ENCODE peak calls at places on chromosome 17, in five cellular contexts. One of them, this sample, is unnamed.

GRCh38 chr17:83156408-83156807 is 77.0 kb downstream of the METRNL start:
- DNase-seq in heart left ventricle: no peak
- DNase-seq in cardiac muscle cell: no peak
- DNase-seq in mucosa of descending colon: no peak
- DNase-seq in left ventricle myocardium inferior: no peak
- DNase-seq in this sample: no peak

GRCh38 chr17:12958786-12959185 is 59.0 kb downstream of the ELAC2 start:
- DNase-seq in left ventricle myocardium inferior: no peak
- DNase-seq in cardiac muscle cell: no peak
- DNase-seq in heart left ventricle: no peak
- DNase-seq in mucosa of descending colon: no peak
- DNase-seq in this sample: no peak

GRCh38 chr17:68057531-68057952 is 22.0 kb downstream of the KPNA2 start:
- DNase-seq in left ventricle myocardium inferior: no peak
- DNase-seq in cardiac muscle cell: no peak
- DNase-seq in mucosa of descending colon: peak; percentile 50
- DNase-seq in heart left ventricle: no peak
- DNase-seq in this sample: no peak

GRCh38 chr17:43917348-43918025 is 10.2 kb upstream of the MPP2 start:
- DNase-seq in mucosa of descending colon: peak; percentile 76
- DNase-seq in left ventricle myocardium inferior: peak; percentile 43
- DNase-seq in heart left ventricle: peak; percentile 55
- DNase-seq in cardiac muscle cell: peak; percentile 45
- DNase-seq in this sample: no peak

GRCh38 chr17:81325057-81325973 is 30.2 kb upstream of the SLC38A10 start:
- DNase-seq in mucosa of descending colon: no peak
- DNase-seq in left ventricle myocardium inferior: no peak
- DNase-seq in heart left ventricle: no peak
- DNase-seq in cardiac muscle cell: no peak
- DNase-seq in this sample: no peak

GRCh38 chr17:39867084-39867890 is 715 bp upstream of the ZPBP2 start:
- DNase-seq in cardiac muscle cell: no peak
- DNase-seq in left ventricle myocardium inferior: no peak
- DNase-seq in mucosa of descending colon: no peak
- DNase-seq in heart left ventricle: no peak
- DNase-seq in this sample: no peak

GRCh38 chr17:75652934-75653549 is 13.9 kb downstream of the RECQL5 start:
- DNase-seq in mucosa of descending colon: no peak
- DNase-seq in left ventricle myocardium inferior: no peak
- DNase-seq in heart left ventricle: no peak
- DNase-seq in cardiac muscle cell: peak; percentile 55
- DNase-seq in this sample: no peak

GRCh38 chr17:19248923-19249574 is 11.9 kb downstream of the EPN2 start:
- DNase-seq in cardiac muscle cell: no peak
- DNase-seq in left ventricle myocardium inferior: peak; percentile 47
- DNase-seq in mucosa of descending colon: peak; percentile 46
- DNase-seq in heart left ventricle: peak; percentile 77
- DNase-seq in this sample: peak; percentile 42

GRCh38 chr17:19387921-19388521 is 1.0 kb upstream of the MFAP4 start:
- DNase-seq in left ventricle myocardium inferior: no peak
- DNase-seq in mucosa of descending colon: peak; percentile 21
- DNase-seq in cardiac muscle cell: no peak
- DNase-seq in heart left ventricle: no peak
- DNase-seq in this sample: no peak

GRCh38 chr17:45584092-45585036 is 93.8 kb upstream of the PLEKHM1 start:
- DNase-seq in left ventricle myocardium inferior: peak; percentile 26
- DNase-seq in heart left ventricle: peak; percentile 74
- DNase-seq in cardiac muscle cell: peak; percentile 72
- DNase-seq in mucosa of descending colon: peak; percentile 83
- DNase-seq in this sample: peak; percentile 90

GRCh38 chr17:32265192-32265895 is at the start of gene RHBDL3:
- DNase-seq in heart left ventricle: no peak
- DNase-seq in left ventricle myocardium inferior: peak; percentile 43
- DNase-seq in cardiac muscle cell: peak; percentile 38
- DNase-seq in mucosa of descending colon: peak; percentile 49
- DNase-seq in this sample: no peak

GRCh38 chr17:51814521-51814920 is 344.0 kb downstream of the CA10 start:
- DNase-seq in mucosa of descending colon: no peak
- DNase-seq in heart left ventricle: no peak
- DNase-seq in cardiac muscle cell: no peak
- DNase-seq in left ventricle myocardium inferior: no peak
- DNase-seq in this sample: no peak

GRCh38 chr17:16925461-16926060 is 46.4 kb downstream of the TNFRSF13B start:
- DNase-seq in left ventricle myocardium inferior: peak; percentile 9
- DNase-seq in mucosa of descending colon: no peak
- DNase-seq in cardiac muscle cell: no peak
- DNase-seq in heart left ventricle: no peak
- DNase-seq in this sample: peak; percentile 48

GRCh38 chr17:21363776-21364642 is 12.1 kb upstream of the KCNJ12 start:
- DNase-seq in heart left ventricle: no peak
- DNase-seq in left ventricle myocardium inferior: no peak
- DNase-seq in mucosa of descending colon: no peak
- DNase-seq in cardiac muscle cell: no peak
- DNase-seq in this sample: no peak

GRCh38 chr17:80691784-80692183 is 147.1 kb downstream of the RPTOR start:
- DNase-seq in cardiac muscle cell: no peak
- DNase-seq in heart left ventricle: no peak
- DNase-seq in mucosa of descending colon: no peak
- DNase-seq in left ventricle myocardium inferior: no peak
- DNase-seq in this sample: no peak

GRCh38 chr17:19508327-19508867 is 25.3 kb upstream of the SLC47A1 start:
- DNase-seq in heart left ventricle: no peak
- DNase-seq in cardiac muscle cell: no peak
- DNase-seq in left ventricle myocardium inferior: peak; percentile 31
- DNase-seq in mucosa of descending colon: peak; percentile 70
- DNase-seq in this sample: no peak

GRCh38 chr17:48589060-48589830 is 796 bp downstream of the HOXB3 start:
- DNase-seq in cardiac muscle cell: no peak
- DNase-seq in mucosa of descending colon: no peak
- DNase-seq in left ventricle myocardium inferior: no peak
- DNase-seq in heart left ventricle: no peak
- DNase-seq in this sample: no peak

GRCh38 chr17:44556114-44556853 is 1.0 kb upstream of the FZD2 start:
- DNase-seq in cardiac muscle cell: peak; percentile 67
- DNase-seq in mucosa of descending colon: no peak
- DNase-seq in heart left ventricle: no peak
- DNase-seq in left ventricle myocardium inferior: peak; percentile 19
- DNase-seq in this sample: no peak

GRCh38 chr17:45302649-45303173 is 14.1 kb downstream of the MAP3K14 start:
- DNase-seq in cardiac muscle cell: no peak
- DNase-seq in heart left ventricle: no peak
- DNase-seq in mucosa of descending colon: no peak
- DNase-seq in left ventricle myocardium inferior: peak; percentile 44
- DNase-seq in this sample: no peak

GRCh38 chr17:82845163-82845807 is 5.5 kb upstream of the ZNF750 start:
- DNase-seq in mucosa of descending colon: peak; percentile 35
- DNase-seq in cardiac muscle cell: no peak
- DNase-seq in left ventricle myocardium inferior: peak; percentile 71
- DNase-seq in heart left ventricle: peak; percentile 84
- DNase-seq in this sample: peak; percentile 64

GRCh38 chr17:36777118-36777517 is 160.2 kb upstream of the LHX1 start:
- DNase-seq in heart left ventricle: no peak
- DNase-seq in cardiac muscle cell: peak; percentile 75
- DNase-seq in left ventricle myocardium inferior: no peak
- DNase-seq in mucosa of descending colon: no peak
- DNase-seq in this sample: no peak

GRCh38 chr17:27532269-27533067 is 76.2 kb downstream of the KSR1 start:
- DNase-seq in cardiac muscle cell: no peak
- DNase-seq in heart left ventricle: no peak
- DNase-seq in left ventricle myocardium inferior: peak; percentile 28
- DNase-seq in mucosa of descending colon: no peak
- DNase-seq in this sample: peak; percentile 87

GRCh38 chr17:17305282-17305801 is 2.2 kb downstream of the NT5M start:
- DNase-seq in mucosa of descending colon: peak; percentile 35
- DNase-seq in left ventricle myocardium inferior: no peak
- DNase-seq in cardiac muscle cell: peak; percentile 36
- DNase-seq in heart left ventricle: no peak
- DNase-seq in this sample: no peak

GRCh38 chr17:48715496-48716399 is 6.6 kb downstream of the PRAC1 start:
- DNase-seq in cardiac muscle cell: no peak
- DNase-seq in left ventricle myocardium inferior: no peak
- DNase-seq in mucosa of descending colon: no peak
- DNase-seq in heart left ventricle: no peak
- DNase-seq in this sample: no peak

GRCh38 chr17:49990921-49991320 is 4.1 kb downstream of the DLX3 start:
- DNase-seq in cardiac muscle cell: no peak
- DNase-seq in left ventricle myocardium inferior: no peak
- DNase-seq in mucosa of descending colon: no peak
- DNase-seq in heart left ventricle: no peak
- DNase-seq in this sample: no peak

GRCh38 chr17:29059281-29059680 is 16.3 kb downstream of the PIPOX start:
- DNase-seq in mucosa of descending colon: no peak
- DNase-seq in left ventricle myocardium inferior: no peak
- DNase-seq in heart left ventricle: no peak
- DNase-seq in cardiac muscle cell: no peak
- DNase-seq in this sample: no peak

GRCh38 chr17:5877948-5878347 is 192.2 kb upstream of the WSCD1 start:
- DNase-seq in mucosa of descending colon: no peak
- DNase-seq in cardiac muscle cell: no peak
- DNase-seq in left ventricle myocardium inferior: peak; percentile 56
- DNase-seq in heart left ventricle: no peak
- DNase-seq in this sample: no peak

GRCh38 chr17:6636616-6637457 is 3.7 kb downstream of the KIAA0753 start:
- DNase-seq in mucosa of descending colon: no peak
- DNase-seq in cardiac muscle cell: no peak
- DNase-seq in left ventricle myocardium inferior: no peak
- DNase-seq in heart left ventricle: no peak
- DNase-seq in this sample: no peak

GRCh38 chr17:36939059-36939943 is 2.0 kb downstream of the LHX1 start:
- DNase-seq in left ventricle myocardium inferior: no peak
- DNase-seq in heart left ventricle: no peak
- DNase-seq in cardiac muscle cell: no peak
- DNase-seq in mucosa of descending colon: no peak
- DNase-seq in this sample: no peak

GRCh38 chr17:49659983-49660382 is 17.9 kb downstream of the SPOP start:
- DNase-seq in left ventricle myocardium inferior: no peak
- DNase-seq in heart left ventricle: no peak
- DNase-seq in cardiac muscle cell: no peak
- DNase-seq in mucosa of descending colon: no peak
- DNase-seq in this sample: no peak

GRCh38 chr17:33292981-33293867 is at the start of gene ASIC2:
- DNase-seq in mucosa of descending colon: peak; percentile 72
- DNase-seq in heart left ventricle: no peak
- DNase-seq in cardiac muscle cell: peak; percentile 66
- DNase-seq in left ventricle myocardium inferior: no peak
- DNase-seq in this sample: no peak

GRCh38 chr17:79645022-79645776 is 34.3 kb upstream of the RBFOX3 start:
- DNase-seq in left ventricle myocardium inferior: no peak
- DNase-seq in mucosa of descending colon: no peak
- DNase-seq in heart left ventricle: no peak
- DNase-seq in cardiac muscle cell: no peak
- DNase-seq in this sample: no peak

DNA sequence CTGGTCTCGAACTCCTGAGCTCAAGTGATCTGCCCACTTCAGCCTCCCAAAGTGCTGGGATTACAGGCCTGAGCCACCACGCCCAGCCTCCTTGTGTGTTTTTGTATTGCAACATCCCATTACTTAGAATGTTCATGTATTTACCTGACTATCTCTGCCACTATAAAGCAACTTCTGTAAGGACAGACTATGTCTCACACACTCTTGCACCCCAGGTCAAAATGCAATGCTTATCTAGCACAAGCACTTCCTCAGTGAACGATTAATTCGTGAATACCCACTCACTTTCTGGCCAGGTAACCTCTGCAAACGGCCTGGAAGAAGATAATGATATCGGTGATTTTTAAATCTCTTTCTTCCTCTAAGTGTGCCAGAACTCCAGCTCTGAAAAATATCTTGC is 82.7 kb downstream of the NDEL1 start:
- DNase-seq in left ventricle myocardium inferior: no peak
- DNase-seq in cardiac muscle cell: no peak
- DNase-seq in mucosa of descending colon: no peak
- DNase-seq in heart left ventricle: no peak
- DNase-seq in this sample: no peak
- H3K36me3 ChIP-seq in left ventricle myocardium inferior: peaks cover 70% of the 10 kb centered on the region
- H3K36me3 ChIP-seq in cardiac muscle cell: peaks cover 80% of the 10 kb centered on the region
- H3K36me3 ChIP-seq in mucosa of descending colon: no peaks in the 10 kb centered on the region
- H3K36me3 ChIP-seq in heart left ventricle: peaks cover 98% of the 10 kb centered on the region
- H3K36me3 ChIP-seq in this sample: no peaks in the 10 kb centered on the region

GRCh38 chr17:1039119-1039507 is 42.2 kb downstream of the TIMM22 start:
- DNase-seq in left ventricle myocardium inferior: no peak
- DNase-seq in heart left ventricle: no peak
- DNase-seq in mucosa of descending colon: no peak
- DNase-seq in cardiac muscle cell: no peak
- DNase-seq in this sample: no peak
- H3K4me1 ChIP-seq in left ventricle myocardium inferior: peaks cover 82% of the 10 kb centered on the region
- H3K4me1 ChIP-seq in heart left ventricle: peaks cover 73% of the 10 kb centered on the region
- H3K4me1 ChIP-seq in mucosa of descending colon: no peaks in the 10 kb centered on the region
- H3K4me1 ChIP-seq in cardiac muscle cell: peaks cover 16% of the 10 kb centered on the region
- H3K4me1 ChIP-seq in this sample: no peaks in the 10 kb centered on the region

GRCh38 chr17:30908717-30909420 is 2.8 kb upstream of the TEFM start:
- DNase-seq in cardiac muscle cell: no peak
- DNase-seq in left ventricle myocardium inferior: no peak
- DNase-seq in mucosa of descending colon: no peak
- DNase-seq in heart left ventricle: no peak
- DNase-seq in this sample: no peak

GRCh38 chr17:30905742-30906100 is 317 bp downstream of the TEFM start:
- DNase-seq in heart left ventricle: no peak
- DNase-seq in mucosa of descending colon: no peak
- DNase-seq in cardiac muscle cell: peak; percentile 21
- DNase-seq in left ventricle myocardium inferior: no peak
- DNase-seq in this sample: no peak

DNA sequence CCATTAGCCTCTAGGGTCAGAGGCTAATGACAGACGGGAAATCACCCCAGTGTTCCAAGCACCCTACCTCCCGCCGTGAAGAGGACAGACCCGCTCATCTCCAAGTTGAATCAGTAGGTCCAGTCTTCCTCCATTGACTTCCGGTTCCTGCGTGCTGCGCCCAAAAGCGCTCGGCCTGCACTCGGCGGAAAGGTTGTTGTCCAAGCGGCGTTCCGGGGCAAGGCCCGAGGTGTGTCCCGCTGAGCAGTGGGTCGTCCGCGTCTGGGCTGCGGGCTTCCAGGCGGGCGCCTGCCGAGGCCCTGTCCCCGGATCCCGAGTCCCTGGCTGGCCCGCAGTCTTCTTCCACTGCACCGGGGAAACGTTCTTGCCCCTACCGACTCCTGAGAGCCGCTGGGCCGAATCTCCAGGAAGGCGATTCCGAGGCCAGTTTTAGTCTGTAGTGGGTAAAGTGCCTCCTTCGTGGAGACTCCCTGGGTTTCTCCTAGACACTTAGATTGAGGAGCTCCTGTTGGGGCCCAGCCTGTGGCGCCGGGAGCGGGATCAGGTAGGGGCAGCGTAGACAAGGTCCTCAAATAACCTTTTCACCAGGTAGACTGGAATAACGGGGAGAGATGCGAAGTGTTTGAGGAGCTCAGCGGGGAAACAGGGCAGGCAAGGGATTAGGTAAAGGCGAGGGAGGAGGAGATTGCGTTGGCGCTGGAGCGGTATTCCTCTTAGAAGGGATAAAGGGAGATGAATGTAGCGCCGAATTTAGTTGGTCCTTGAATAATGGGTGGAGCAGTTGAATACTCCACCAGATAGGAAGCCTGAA is at the start of gene TEFM:
- DNase-seq in heart left ventricle: peak; percentile 94
- DNase-seq in mucosa of descending colon: peak; percentile 96
- DNase-seq in left ventricle myocardium inferior: peak; percentile 89
- DNase-seq in cardiac muscle cell: peak; percentile 89
- DNase-seq in this sample: peak; percentile 96
- H3K36me3 ChIP-seq in heart left ventricle: peaks cover 31% of the 10 kb centered on the region
- H3K36me3 ChIP-seq in mucosa of descending colon: no peaks in the 10 kb centered on the region
- H3K36me3 ChIP-seq in left ventricle myocardium inferior: peaks cover 9% of the 10 kb centered on the region
- H3K36me3 ChIP-seq in cardiac muscle cell: peaks cover 2% of the 10 kb centered on the region
- H3K36me3 ChIP-seq in this sample: no peaks in the 10 kb centered on the region

GRCh38 chr17:42363231-42363630 is 25.0 kb downstream of the STAT3 start:
- DNase-seq in cardiac muscle cell: no peak
- DNase-seq in heart left ventricle: no peak
- DNase-seq in left ventricle myocardium inferior: no peak
- DNase-seq in mucosa of descending colon: no peak
- DNase-seq in this sample: no peak
- H3K4me1 ChIP-seq in cardiac muscle cell: peaks cover 19% of the 10 kb centered on the region
- H3K4me1 ChIP-seq in heart left ventricle: peaks cover 97% of the 10 kb centered on the region
- H3K4me1 ChIP-seq in left ventricle myocardium inferior: peaks cover 100% of the 10 kb centered on the region
- H3K4me1 ChIP-seq in mucosa of descending colon: peaks cover 31% of the 10 kb centered on the region
- H3K4me1 ChIP-seq in this sample: peaks cover 43% of the 10 kb centered on the region